ENCODE peak calls at places on chromosomes 13 and 19, in eight cellular contexts. Y is fibroblast of lung, D is choroid plexus epithelial cell, S is fibroblast of the aortic adventitia, N is astrocyte, L is omental fat pad, K is mammary epithelial cell, G is mucosa of descending colon. X is an unnamed sample.

GRCh38 chr13:83692800-83693199 is 189.5 kb downstream of the SLITRK1 start:
- DNase-seq in N (no peak), G (no peak), L (no peak), D (no peak), K (no peak), Y (no peak), S (no peak), X (no peak)

GRCh38 chr13:28013482-28013881 is 25.0 kb upstream of the URAD start:
- DNase-seq in G (no peak), D (no peak), L (no peak), Y (no peak), N (no peak), S (no peak), K (no peak), X (no peak)

GRCh38 chr13:99208185-99208584 is 7.5 kb downstream of the UBAC2 start:
- DNase-seq in K (no peak), S (no peak), G (no peak), Y (no peak), N (no peak), D (no peak), L (no peak), X (no peak)

GRCh38 chr19:2552859-2553258 is 76.9 kb downstream of the GADD45B start:
- DNase-seq in Y (no peak), G (peak), K (no peak), N (no peak), S (no peak), D (peak), L (no peak), X (no peak)

GRCh38 chr19:12838182-12838890 is at the start of gene MAST1:
- DNase-seq in K (no peak), G (peak), N (no peak), Y (no peak), L (no peak), S (no peak), D (no peak), X (no peak)

GRCh38 chr19:2271516-2272103 is 10.4 kb downstream of the PEAK3 start:
- DNase-seq in Y (peak), S (peak), K (peak), N (peak), L (no peak), D (peak), G (no peak), X (peak)

GRCh38 chr13:87878706-87879105 is 207.5 kb downstream of the SLITRK5 start:
- DNase-seq in Y (peak), K (no peak), L (no peak), N (peak), S (no peak), G (no peak), D (no peak), X (no peak)

GRCh38 chr19:42301646-42302204 is at the start of gene PRR19:
- DNase-seq in Y (no peak), G (peak), K (no peak), N (no peak), S (no peak), D (no peak), L (no peak), X (no peak)

GRCh38 chr19:40356681-40357595 is 8.4 kb downstream of the PLD3 start:
- DNase-seq in K (no peak), D (peak), S (peak), G (no peak), N (no peak), Y (no peak), L (no peak), X (no peak)

GRCh38 chr13:77919351-77920294 is 992 bp upstream of the EDNRB start:
- DNase-seq in Y (peak), N (peak), G (peak), D (peak), S (peak), L (no peak), K (no peak), X (no peak)

GRCh38 chr19:13929956-13930355 is 8.3 kb downstream of the PODNL1 start:
- DNase-seq in L (no peak), Y (no peak), N (no peak), D (no peak), G (no peak), S (no peak), K (no peak), X (no peak)

GRCh38 chr13:95463516-95463915 is 89.0 kb upstream of the CLDN10 start:
- DNase-seq in S (no peak), Y (no peak), L (no peak), G (no peak), D (peak), K (peak), N (no peak), X (no peak)

GRCh38 chr13:23292596-23292995 is 111.8 kb downstream of the SGCG start:
- DNase-seq in L (no peak), K (no peak), G (no peak), Y (peak), N (no peak), S (no peak), D (peak), X (no peak)

GRCh38 chr19:23561341-23561740 is 125.7 kb downstream of the ZNF675 start:
- DNase-seq in K (peak), Y (no peak), L (no peak), G (no peak), N (no peak), S (no peak), D (no peak), X (no peak)

GRCh38 chr19:46404039-46404883 is 9.1 kb downstream of the CCDC8 start:
- DNase-seq in L (no peak), D (no peak), K (no peak), G (peak), N (peak), S (peak), Y (peak), X (no peak)

GRCh38 chr13:98546402-98546801 is 30.5 kb downstream of the STK24 start:
- DNase-seq in N (no peak), K (no peak), G (no peak), Y (no peak), S (no peak), L (no peak), D (no peak), X (no peak)

GRCh38 chr13:67119481-67119883 is 110.7 kb downstream of the PCDH9 start:
- DNase-seq in K (peak), L (no peak), D (peak), Y (peak), S (peak), G (no peak), N (peak), X (peak)

GRCh38 chr19:50877338-50877737 is 4.1 kb downstream of the KLK2 start:
- DNase-seq in K (no peak), Y (no peak), S (no peak), D (no peak), N (no peak), G (peak), L (no peak), X (no peak)

GRCh38 chr13:33218020-33218419 is 67.5 kb downstream of the STARD13 start:
- DNase-seq in N (peak), G (peak), Y (peak), K (peak), S (no peak), D (peak), L (no peak), X (peak)

GRCh38 chr19:50602935-50603334 is 34.7 kb upstream of the LRRC4B start:
- DNase-seq in G (no peak), N (no peak), S (no peak), K (no peak), Y (no peak), D (no peak), L (no peak), X (no peak)

GRCh38 chr19:33681081-33681680 is 59.4 kb downstream of the CHST8 start:
- DNase-seq in D (no peak), Y (no peak), G (no peak), L (peak), K (no peak), N (no peak), S (no peak), X (no peak)

GRCh38 chr13:81664872-81665271 is 1323.9 kb upstream of the SPRY2 start:
- DNase-seq in L (no peak), D (no peak), S (no peak), G (no peak), N (no peak), K (no peak), Y (no peak), X (no peak)

GRCh38 chr13:24680258-24680920 is at the start of gene ATP12A:
- DNase-seq in L (no peak), N (no peak), D (no peak), S (no peak), Y (no peak), G (peak), K (peak), X (peak)

GRCh38 chr13:33637978-33638743 is 179.8 kb upstream of the RFC3 start:
- DNase-seq in S (peak), Y (peak), N (peak), D (peak), K (peak), L (no peak), G (no peak), X (peak)

GRCh38 chr19:51196181-51196580 is 28.7 kb upstream of the CD33 start:
- DNase-seq in N (no peak), S (no peak), D (no peak), L (no peak), Y (no peak), K (no peak), G (no peak), X (no peak)

GRCh38 chr19:38266981-38267597 is 2.7 kb downstream of the SPINT2 start:
- DNase-seq in G (peak), D (peak), Y (peak), S (peak), N (peak), L (no peak), K (peak), X (peak)

GRCh38 chr19:32404213-32404938 is 1.2 kb upstream of the DPY19L3 start:
- DNase-seq in G (peak), L (no peak), N (no peak), Y (peak), S (no peak), D (peak), K (no peak), X (no peak)

GRCh38 chr19:6528544-6529121 is 2.2 kb upstream of the TNFSF9 start:
- DNase-seq in D (no peak), L (no peak), S (peak), N (no peak), K (no peak), G (peak), Y (no peak), X (no peak)

GRCh38 chr19:2646866-2647535 is 55.5 kb downstream of the GNG7 start:
- DNase-seq in K (no peak), N (no peak), G (no peak), S (no peak), L (no peak), Y (no peak), D (no peak), X (no peak)

GRCh38 chr19:28430214-28430613 is 782.7 kb downstream of the UQCRFS1 start:
- DNase-seq in L (no peak), N (no peak), S (no peak), Y (no peak), G (no peak), D (no peak), K (no peak), X (no peak)

GRCh38 chr19:28437390-28438346 is 775.3 kb downstream of the UQCRFS1 start:
- DNase-seq in N (no peak), G (peak), K (no peak), Y (no peak), S (no peak), L (no peak), D (no peak), X (no peak)

GRCh38 chr19:28436320-28436719 is 776.6 kb downstream of the UQCRFS1 start:
- DNase-seq in D (no peak), K (no peak), N (no peak), G (peak), Y (no peak), S (no peak), L (no peak), X (no peak)

DNA sequence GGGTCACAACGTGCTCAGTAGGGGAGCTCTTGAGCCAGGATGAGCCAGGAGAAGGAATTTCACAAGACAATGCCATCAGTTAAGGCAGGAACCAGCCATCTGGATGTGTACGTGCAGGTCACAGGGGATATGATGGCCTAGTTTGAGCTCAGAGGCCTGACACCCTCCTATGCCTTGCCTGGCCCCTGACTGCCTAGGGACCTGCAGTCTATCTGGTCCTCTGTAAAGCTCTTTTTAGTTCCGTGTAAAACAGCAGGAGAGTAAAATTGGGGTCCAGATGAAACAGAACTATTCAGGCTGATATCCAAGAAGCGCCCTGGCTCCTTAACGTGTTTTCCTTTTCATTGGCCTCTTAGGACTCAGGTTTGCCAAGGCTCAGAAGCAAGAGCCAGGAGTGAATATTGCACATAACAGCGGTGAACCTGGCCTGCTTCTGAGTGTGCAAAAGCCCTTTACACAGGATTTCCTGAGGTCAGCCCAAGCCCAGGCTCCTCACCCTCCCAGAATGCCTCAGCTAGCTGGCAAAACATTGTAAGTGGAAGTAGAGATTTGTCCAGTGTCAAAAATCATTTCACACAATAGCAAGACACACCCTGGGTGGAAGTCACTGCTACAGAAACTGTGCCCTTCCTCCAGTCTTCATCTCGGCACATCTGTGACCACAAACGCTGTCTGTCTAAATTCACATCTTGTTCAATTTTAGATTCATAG is 777.2 kb downstream of the UQCRFS1 start:
- DNase-seq in Y (no peak), N (no peak), G (no peak), K (no peak), S (peak), D (no peak), L (no peak), X (no peak)
- TF ChIP-seq CTCF in Y (no peak), N (no peak), G (no peak), K (no peak), S (no peak), D (no peak), L (no peak), X (no peak)

GRCh38 chr19:54882758-54883157 is 8.7 kb downstream of the FCAR start:
- DNase-seq in L (no peak), S (no peak), D (peak), G (no peak), N (no peak), Y (no peak), K (no peak), X (no peak)
- TF ChIP-seq CTCF in L (no peak), S (no peak), D (no peak), G (no peak), N (no peak), Y (no peak), K (no peak), X (no peak)

GRCh38 chr13:50081106-50081898 is 66.1 kb downstream of the KCNRG start:
- DNase-seq in K (no peak), G (peak), S (no peak), L (peak), Y (no peak), D (no peak), N (no peak), X (no peak)
- TF ChIP-seq CTCF in K (no peak), G (no peak), S (no peak), L (no peak), Y (no peak), D (peak), N (no peak), X (peak)

GRCh38 chr19:55362174-55362989 is 678 bp downstream of the GARIN5B start:
- DNase-seq in Y (no peak), K (no peak), L (no peak), G (no peak), S (no peak), D (no peak), N (no peak), X (no peak)
- TF ChIP-seq CTCF in Y (no peak), K (no peak), L (no peak), G (no peak), S (no peak), D (no peak), N (no peak), X (no peak)

GRCh38 chr13:43087960-43088580 is 64.7 kb downstream of the DNAJC15 start:
- DNase-seq in G (no peak), S (peak), K (no peak), L (no peak), D (peak), N (no peak), Y (no peak), X (peak)

GRCh38 chr13:43083750-43084149 is 60.4 kb downstream of the DNAJC15 start:
- DNase-seq in L (no peak), S (no peak), G (no peak), N (no peak), D (no peak), Y (no peak), K (no peak), X (no peak)

GRCh38 chr13:43089912-43090498 is 66.6 kb downstream of the DNAJC15 start:
- DNase-seq in L (no peak), Y (no peak), S (no peak), K (peak), N (no peak), G (no peak), D (no peak), X (no peak)

GRCh38 chr13:43080199-43080598 is 56.8 kb downstream of the DNAJC15 start:
- DNase-seq in D (no peak), K (no peak), Y (no peak), G (no peak), S (no peak), L (no peak), N (no peak), X (no peak)

DNA sequence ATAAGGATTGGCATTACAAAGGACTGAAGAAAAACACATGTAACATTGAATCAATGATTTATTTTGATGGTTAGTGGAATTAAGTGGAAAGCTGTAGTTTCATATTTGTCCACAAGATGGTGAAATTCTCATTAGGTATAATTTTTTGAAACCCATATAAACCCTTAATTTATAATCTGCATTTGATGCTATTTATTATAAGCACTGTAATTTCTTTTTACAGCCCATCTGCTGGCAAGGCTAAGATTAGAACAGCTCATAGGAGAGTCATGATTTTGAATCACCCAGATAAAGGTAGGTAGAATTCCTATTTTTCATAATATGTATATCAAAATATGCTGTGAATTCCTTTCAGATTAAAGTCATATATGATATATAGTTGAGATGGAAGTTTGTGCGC is 62.2 kb downstream of the DNAJC15 start:
- DNase-seq in K (peak), Y (peak), D (peak), L (no peak), G (no peak), S (peak), N (peak), X (peak)
- TF ChIP-seq CTCF in K (peak), Y (peak), D (peak), L (no peak), G (peak), S (peak), N (peak), X (peak)

GRCh38 chr19:58497634-58498170 is 14.1 kb downstream of the SLC27A5 start:
- DNase-seq in K (no peak), Y (no peak), S (no peak), N (no peak), D (no peak), G (no peak), L (no peak), X (no peak)

GRCh38 chr19:58500242-58500641 is 11.6 kb downstream of the SLC27A5 start:
- DNase-seq in D (no peak), L (no peak), K (no peak), G (no peak), Y (no peak), S (no peak), N (no peak), X (no peak)

GRCh38 chr19:58498316-58499020 is 13.3 kb downstream of the SLC27A5 start:
- DNase-seq in Y (no peak), L (no peak), S (no peak), D (no peak), G (peak), N (no peak), K (no peak), X (no peak)

DNA sequence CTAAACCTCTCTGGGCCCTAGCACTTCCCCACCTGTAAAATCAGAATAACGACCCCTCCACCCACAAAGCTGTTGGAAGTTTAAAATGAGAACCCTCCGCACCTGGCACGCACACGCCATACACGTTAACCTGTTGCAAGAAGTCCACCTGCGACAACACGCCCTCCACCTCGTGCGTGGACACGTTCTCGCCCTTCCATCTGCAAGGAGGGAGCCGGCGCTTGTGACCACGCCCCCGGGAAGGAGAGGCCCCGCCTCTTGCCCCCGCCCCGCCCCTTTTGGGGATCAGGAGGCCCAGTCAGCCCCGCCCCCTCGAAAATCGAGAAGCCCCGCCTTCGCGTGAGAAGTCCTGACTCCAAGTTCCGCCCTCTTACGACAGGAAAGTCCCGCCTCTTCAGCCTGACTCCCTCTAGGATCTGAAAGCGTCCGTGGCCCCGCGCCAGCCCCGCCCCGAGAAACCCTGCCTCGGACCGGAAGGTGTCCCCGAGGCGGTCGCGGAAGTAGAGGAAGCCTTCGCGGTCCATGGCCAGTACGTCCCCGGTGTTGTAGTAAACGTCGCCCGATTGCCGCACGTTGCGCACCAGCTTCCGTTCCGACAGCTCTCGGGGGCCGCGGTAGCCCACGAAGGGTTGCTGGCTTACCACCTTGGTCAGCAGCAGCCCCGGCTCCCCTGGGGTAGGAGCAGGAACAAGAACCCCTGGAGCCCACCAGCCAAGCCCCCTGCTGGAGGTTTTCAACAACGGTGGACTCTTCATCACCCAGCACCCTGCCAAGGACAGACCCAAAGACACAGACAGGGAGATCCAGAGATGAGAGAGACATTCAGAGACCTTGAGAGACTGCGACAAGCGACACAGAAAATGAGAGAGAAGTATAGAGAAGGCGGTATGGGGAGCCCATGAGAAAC is 12.5 kb downstream of the SLC27A5 start:
- DNase-seq in L (peak), N (peak), Y (peak), D (peak), K (peak), G (peak), S (peak), X (peak)
- TF ChIP-seq CTCF in L (no peak), N (peak), Y (peak), D (peak), K (no peak), G (no peak), S (peak), X (no peak)

GRCh38 chr19:4723465-4724251 is at the start of gene DPP9:
- DNase-seq in G (peak), K (peak), Y (peak), N (peak), D (peak), L (peak), S (peak), X (peak)
- TF ChIP-seq CTCF in G (no peak), K (no peak), Y (peak), N (no peak), D (peak), L (no peak), S (peak), X (peak)